ENCODE peak calls at places on chromosomes 1 and 21, in five cellular contexts. F, T, V, H and Z are unnamed samples.

GRCh38 chr1:8077602-8078001 is 51.5 kb upstream of the ERRFI1 start:
- DNase-seq in F (peak; percentile 74), T (peak; percentile 65), V (no peak), H (no peak), Z (no peak)

GRCh38 chr21:46189213-46189958 is 5.1 kb upstream of the SPATC1L start:
- DNase-seq in F (peak; percentile 60), T (no peak), V (no peak), H (no peak), Z (no peak)

GRCh38 chr21:35911412-35912191 is 148.7 kb downstream of the SETD4 start:
- DNase-seq in F (no peak), T (no peak), V (no peak), H (no peak), Z (no peak)

GRCh38 chr1:119008483-119009299 is 20.5 kb upstream of the TBX15 start:
- DNase-seq in F (peak; percentile 58), T (peak; percentile 40), V (peak; percentile 55), H (no peak), Z (no peak)

GRCh38 chr1:201508809-201509208 is 1.9 kb upstream of the CSRP1 start:
- DNase-seq in F (peak; percentile 69), T (no peak), V (no peak), H (no peak), Z (no peak)

GRCh38 chr1:210371916-210372315 is 43.2 kb downstream of the HHAT start:
- DNase-seq in F (no peak), T (no peak), V (no peak), H (no peak), Z (no peak)

GRCh38 chr1:18629659-18630510 is 761 bp upstream of the PAX7 start:
- DNase-seq in F (no peak), T (no peak), V (no peak), H (no peak), Z (no peak)

GRCh38 chr1:204093421-204093717 is 20.5 kb downstream of the SOX13 start:
- DNase-seq in F (no peak), T (peak; percentile 22), V (no peak), H (no peak), Z (no peak)

GRCh38 chr1:155834296-155834926 is 22.6 kb downstream of the GON4L start:
- DNase-seq in F (peak; percentile 50), T (peak; percentile 28), V (no peak), H (no peak), Z (no peak)

GRCh38 chr1:228046421-228047182 is 35.9 kb upstream of the ARF1 start:
- DNase-seq in F (no peak), T (no peak), V (no peak), H (no peak), Z (no peak)

GRCh38 chr1:12052008-12052573 is 11.0 kb upstream of the TNFRSF8 start:
- DNase-seq in F (peak; percentile 86), T (peak; percentile 69), V (peak; percentile 67), H (no peak), Z (peak; percentile 71)

GRCh38 chr21:37915941-37916794 is at the start of gene KCNJ6:
- DNase-seq in F (peak; percentile 68), T (peak; percentile 9), V (peak; percentile 24), H (no peak), Z (peak; percentile 59)

GRCh38 chr1:149845416-149845815 is 54.0 kb upstream of the BOLA1 start:
- DNase-seq in F (no peak), T (peak; percentile 8), V (no peak), H (no peak), Z (peak; percentile 13)

GRCh38 chr21:31537872-31538576 is 121.5 kb upstream of the SOD1 start:
- DNase-seq in F (no peak), T (no peak), V (peak; percentile 51), H (no peak), Z (peak; percentile 55)

GRCh38 chr1:40895601-40896000 is 33.4 kb upstream of the CITED4 start:
- DNase-seq in F (no peak), T (no peak), V (no peak), H (no peak), Z (peak; percentile 40)

GRCh38 chr21:45180289-45180599 is 105.9 kb downstream of the ADARB1 start:
- DNase-seq in F (no peak), T (no peak), V (no peak), H (no peak), Z (no peak)

GRCh38 chr1:154870117-154870571 is at the start of gene KCNN3:
- DNase-seq in F (peak; percentile 83), T (peak; percentile 90), V (peak; percentile 84), H (peak; percentile 64), Z (peak; percentile 88)

GRCh38 chr1:66402194-66402593 is 131.8 kb upstream of the SGIP1 start:
- DNase-seq in F (no peak), T (no peak), V (no peak), H (no peak), Z (no peak)

GRCh38 chr1:75732703-75733102 is 8.2 kb downstream of the ACADM start:
- DNase-seq in F (no peak), T (no peak), V (no peak), H (no peak), Z (no peak)

GRCh38 chr1:204171751-204172178 is 5.6 kb upstream of the REN start:
- DNase-seq in F (peak; percentile 67), T (no peak), V (no peak), H (no peak), Z (no peak)

GRCh38 chr1:217076902-217077301 is 353.7 kb upstream of the ESRRG start:
- DNase-seq in F (peak; percentile 40), T (no peak), V (no peak), H (no peak), Z (no peak)

GRCh38 chr1:89615676-89616598 is 17.0 kb upstream of the LRRC8C start:
- DNase-seq in F (no peak), T (no peak), V (no peak), H (no peak), Z (peak; percentile 46)

GRCh38 chr1:39391741-39392679 is 99.4 kb upstream of the BMP8A start:
- DNase-seq in F (peak; percentile 77), T (peak; percentile 83), V (no peak), H (no peak), Z (no peak)

GRCh38 chr1:166839600-166840308 is 479 bp downstream of the POGK start:
- DNase-seq in F (peak; percentile 11), T (peak; percentile 54), V (peak; percentile 51), H (peak; percentile 52), Z (peak; percentile 70)

GRCh38 chr1:116699605-116700004 is 32.1 kb upstream of the IGSF3 start:
- DNase-seq in F (no peak), T (no peak), V (no peak), H (no peak), Z (no peak)

GRCh38 chr1:208175508-208175895 is 68.7 kb downstream of the PLXNA2 start:
- DNase-seq in F (no peak), T (no peak), V (no peak), H (no peak), Z (no peak)

GRCh38 chr1:60583696-60584095 is 498.7 kb upstream of the NFIA start:
- DNase-seq in F (no peak), T (no peak), V (no peak), H (no peak), Z (no peak)

GRCh38 chr21:40563845-40564717 is 282.9 kb downstream of the DSCAM start:
- DNase-seq in F (no peak), T (no peak), V (no peak), H (no peak), Z (no peak)

GRCh38 chr1:237634922-237635321 is 255.8 kb downstream of the ZP4 start:
- DNase-seq in F (no peak), T (no peak), V (no peak), H (no peak), Z (no peak)